ENCODE peak calls at places on chromosomes 6 and 20, in six cellular contexts. One of them, this sample, is unnamed.

GRCh38 chr6:139776051-139776450 is 401.6 kb upstream of the CITED2 start:
- DNase-seq in progenitor cell of endocrine pancreas: no peak
- DNase-seq in adipocyte: no peak
- DNase-seq in Calu3: no peak
- DNase-seq in HTR-8/SVneo: no peak
- DNase-seq in AG04450: no peak
- DNase-seq in this sample: no peak

GRCh38 chr20:43909720-43910119 is 4.9 kb upstream of the TOX2 start:
- DNase-seq in AG04450: no peak
- DNase-seq in Calu3: no peak
- DNase-seq in adipocyte: no peak
- DNase-seq in progenitor cell of endocrine pancreas: no peak
- DNase-seq in HTR-8/SVneo: no peak
- DNase-seq in this sample: no peak

GRCh38 chr6:12595161-12595792 is 121.3 kb upstream of the PHACTR1 start:
- DNase-seq in progenitor cell of endocrine pancreas: no peak
- DNase-seq in adipocyte: no peak
- DNase-seq in AG04450: no peak
- DNase-seq in Calu3: no peak
- DNase-seq in HTR-8/SVneo: no peak
- DNase-seq in this sample: no peak

GRCh38 chr6:136956590-136957573 is 34.8 kb downstream of the SLC35D3 start:
- DNase-seq in HTR-8/SVneo: no peak
- DNase-seq in progenitor cell of endocrine pancreas: no peak
- DNase-seq in AG04450: no peak
- DNase-seq in adipocyte: peak; percentile 3
- DNase-seq in Calu3: no peak
- DNase-seq in this sample: no peak

GRCh38 chr6:756224-756623 is 63.3 kb upstream of the EXOC2 start:
- DNase-seq in AG04450: no peak
- DNase-seq in progenitor cell of endocrine pancreas: no peak
- DNase-seq in adipocyte: no peak
- DNase-seq in Calu3: no peak
- DNase-seq in HTR-8/SVneo: no peak
- DNase-seq in this sample: no peak

GRCh38 chr6:38080349-38080748 is 260.8 kb downstream of the ZFAND3 start:
- DNase-seq in HTR-8/SVneo: no peak
- DNase-seq in Calu3: no peak
- DNase-seq in progenitor cell of endocrine pancreas: no peak
- DNase-seq in AG04450: no peak
- DNase-seq in adipocyte: peak; percentile 54
- DNase-seq in this sample: no peak

GRCh38 chr20:64035933-64036345 is at the start of gene C20orf204:
- DNase-seq in progenitor cell of endocrine pancreas: no peak
- DNase-seq in HTR-8/SVneo: no peak
- DNase-seq in Calu3: no peak
- DNase-seq in AG04450: no peak
- DNase-seq in adipocyte: no peak
- DNase-seq in this sample: no peak

GRCh38 chr6:21595265-21595950 is 1.9 kb downstream of the SOX4 start:
- DNase-seq in adipocyte: peak; percentile 44
- DNase-seq in AG04450: no peak
- DNase-seq in Calu3: peak; percentile 64
- DNase-seq in progenitor cell of endocrine pancreas: no peak
- DNase-seq in HTR-8/SVneo: no peak
- DNase-seq in this sample: no peak

GRCh38 chr6:15960740-15961629 is 167.9 kb upstream of the MYLIP start:
- DNase-seq in Calu3: no peak
- DNase-seq in HTR-8/SVneo: no peak
- DNase-seq in AG04450: no peak
- DNase-seq in progenitor cell of endocrine pancreas: no peak
- DNase-seq in adipocyte: no peak
- DNase-seq in this sample: no peak

GRCh38 chr6:38248500-38249234 is 391.1 kb downstream of the BTBD9 start:
- DNase-seq in progenitor cell of endocrine pancreas: no peak
- DNase-seq in adipocyte: no peak
- DNase-seq in HTR-8/SVneo: peak; percentile 68
- DNase-seq in Calu3: no peak
- DNase-seq in AG04450: no peak
- DNase-seq in this sample: no peak

GRCh38 chr6:26445934-26446667 is 5.8 kb downstream of the BTN3A3 start:
- DNase-seq in Calu3: no peak
- DNase-seq in progenitor cell of endocrine pancreas: no peak
- DNase-seq in AG04450: no peak
- DNase-seq in HTR-8/SVneo: no peak
- DNase-seq in adipocyte: no peak
- DNase-seq in this sample: no peak

GRCh38 chr6:24581084-24581669 is 64.8 kb downstream of the KIAA0319 start:
- DNase-seq in Calu3: peak; percentile 93
- DNase-seq in adipocyte: peak; percentile 86
- DNase-seq in AG04450: peak; percentile 21
- DNase-seq in HTR-8/SVneo: peak; percentile 53
- DNase-seq in progenitor cell of endocrine pancreas: peak; percentile 63
- DNase-seq in this sample: peak; percentile 34

GRCh38 chr20:54063998-54064676 is 6.3 kb downstream of the BCAS1 start:
- DNase-seq in HTR-8/SVneo: no peak
- DNase-seq in Calu3: no peak
- DNase-seq in AG04450: no peak
- DNase-seq in adipocyte: no peak
- DNase-seq in progenitor cell of endocrine pancreas: no peak
- DNase-seq in this sample: no peak

GRCh38 chr6:105641507-105641906 is 238.6 kb upstream of the PREP start:
- DNase-seq in AG04450: no peak
- DNase-seq in adipocyte: no peak
- DNase-seq in progenitor cell of endocrine pancreas: no peak
- DNase-seq in Calu3: no peak
- DNase-seq in HTR-8/SVneo: no peak
- DNase-seq in this sample: no peak

GRCh38 chr20:1711826-1712601 is 54.4 kb upstream of the SIRPG start:
- DNase-seq in progenitor cell of endocrine pancreas: no peak
- DNase-seq in HTR-8/SVneo: no peak
- DNase-seq in Calu3: no peak
- DNase-seq in AG04450: no peak
- DNase-seq in adipocyte: no peak
- DNase-seq in this sample: no peak